ENCODE peak calls at places on chromosomes 4 and X, in eight cellular contexts. One of them, this sample, is unnamed.

GRCh38 chr4:93764647-93765246 is 63.8 kb upstream of the ATOH1 start:
- DNase-seq in lower leg skin: peak
- DNase-seq in iPS-NIHi11: peak
- DNase-seq in pons: peak
- DNase-seq in T-helper 2 cell: no peak
- DNase-seq in GM03348: peak
- DNase-seq in CD8-positive, alpha-beta memory T cell: no peak
- DNase-seq in NCI-H526 treated with DMSO at 0.1 percent for 48 hours: peak
- DNase-seq in this sample: no peak

GRCh38 chr4:105179539-105180401 is 33.1 kb downstream of the TET2 start:
- DNase-seq in pons: no peak
- DNase-seq in T-helper 2 cell: no peak
- DNase-seq in CD8-positive, alpha-beta memory T cell: no peak
- DNase-seq in lower leg skin: no peak
- DNase-seq in GM03348: no peak
- DNase-seq in NCI-H526 treated with DMSO at 0.1 percent for 48 hours: no peak
- DNase-seq in iPS-NIHi11: no peak
- DNase-seq in this sample: no peak

GRCh38 chr4:122617597-122618593 is 3.0 kb downstream of the IL21 start:
- DNase-seq in iPS-NIHi11: peak
- DNase-seq in NCI-H526 treated with DMSO at 0.1 percent for 48 hours: peak
- DNase-seq in GM03348: peak
- DNase-seq in lower leg skin: no peak
- DNase-seq in T-helper 2 cell: no peak
- DNase-seq in pons: peak
- DNase-seq in CD8-positive, alpha-beta memory T cell: no peak
- DNase-seq in this sample: no peak

GRCh38 chr4:19982556-19982955 is 269.1 kb upstream of the SLIT2 start:
- DNase-seq in iPS-NIHi11: no peak
- DNase-seq in T-helper 2 cell: no peak
- DNase-seq in lower leg skin: no peak
- DNase-seq in CD8-positive, alpha-beta memory T cell: no peak
- DNase-seq in pons: no peak
- DNase-seq in GM03348: peak
- DNase-seq in NCI-H526 treated with DMSO at 0.1 percent for 48 hours: no peak
- DNase-seq in this sample: no peak

GRCh38 chr4:89164400-89164799 is 53.1 kb downstream of the TIGD2 start:
- DNase-seq in iPS-NIHi11: no peak
- DNase-seq in GM03348: no peak
- DNase-seq in lower leg skin: no peak
- DNase-seq in NCI-H526 treated with DMSO at 0.1 percent for 48 hours: no peak
- DNase-seq in CD8-positive, alpha-beta memory T cell: no peak
- DNase-seq in T-helper 2 cell: no peak
- DNase-seq in pons: no peak
- DNase-seq in this sample: no peak

GRCh38 chr4:150582101-150582565 is at the start of gene MAB21L2:
- DNase-seq in pons: no peak
- DNase-seq in lower leg skin: no peak
- DNase-seq in CD8-positive, alpha-beta memory T cell: no peak
- DNase-seq in T-helper 2 cell: no peak
- DNase-seq in GM03348: no peak
- DNase-seq in NCI-H526 treated with DMSO at 0.1 percent for 48 hours: no peak
- DNase-seq in iPS-NIHi11: no peak
- DNase-seq in this sample: no peak

GRCh38 chr4:19675172-19675811 is 576.4 kb upstream of the SLIT2 start:
- DNase-seq in lower leg skin: no peak
- DNase-seq in GM03348: peak
- DNase-seq in pons: peak
- DNase-seq in T-helper 2 cell: no peak
- DNase-seq in iPS-NIHi11: no peak
- DNase-seq in CD8-positive, alpha-beta memory T cell: no peak
- DNase-seq in NCI-H526 treated with DMSO at 0.1 percent for 48 hours: no peak
- DNase-seq in this sample: no peak

GRCh38 chrX:6163761-6164160 is 64.9 kb downstream of the NLGN4X start:
- DNase-seq in lower leg skin: no peak
- DNase-seq in GM03348: no peak
- DNase-seq in CD8-positive, alpha-beta memory T cell: no peak
- DNase-seq in NCI-H526 treated with DMSO at 0.1 percent for 48 hours: no peak
- DNase-seq in iPS-NIHi11: no peak
- DNase-seq in T-helper 2 cell: no peak
- DNase-seq in pons: no peak
- DNase-seq in this sample: no peak

GRCh38 chr4:16250665-16251365 is 24.5 kb upstream of the TAPT1 start:
- DNase-seq in pons: no peak
- DNase-seq in CD8-positive, alpha-beta memory T cell: no peak
- DNase-seq in lower leg skin: no peak
- DNase-seq in iPS-NIHi11: no peak
- DNase-seq in T-helper 2 cell: no peak
- DNase-seq in GM03348: no peak
- DNase-seq in NCI-H526 treated with DMSO at 0.1 percent for 48 hours: no peak
- DNase-seq in this sample: no peak

GRCh38 chrX:71492086-71493065 is 40.5 kb upstream of the OGT start:
- DNase-seq in NCI-H526 treated with DMSO at 0.1 percent for 48 hours: peak
- DNase-seq in GM03348: peak
- DNase-seq in T-helper 2 cell: peak
- DNase-seq in lower leg skin: peak
- DNase-seq in pons: no peak
- DNase-seq in iPS-NIHi11: peak
- DNase-seq in CD8-positive, alpha-beta memory T cell: peak
- DNase-seq in this sample: peak

GRCh38 chrX:113545040-113545439 is 704.4 kb upstream of the AMOT start:
- DNase-seq in T-helper 2 cell: no peak
- DNase-seq in NCI-H526 treated with DMSO at 0.1 percent for 48 hours: no peak
- DNase-seq in lower leg skin: no peak
- DNase-seq in iPS-NIHi11: no peak
- DNase-seq in pons: no peak
- DNase-seq in CD8-positive, alpha-beta memory T cell: no peak
- DNase-seq in GM03348: no peak
- DNase-seq in this sample: no peak

GRCh38 chr4:98516042-98516440 is 142.4 kb downstream of the TSPAN5 start:
- DNase-seq in CD8-positive, alpha-beta memory T cell: no peak
- DNase-seq in NCI-H526 treated with DMSO at 0.1 percent for 48 hours: no peak
- DNase-seq in lower leg skin: no peak
- DNase-seq in pons: no peak
- DNase-seq in iPS-NIHi11: no peak
- DNase-seq in T-helper 2 cell: no peak
- DNase-seq in GM03348: peak
- DNase-seq in this sample: no peak

GRCh38 chr4:118915468-118915867 is 26.8 kb downstream of the SYNPO2 start:
- DNase-seq in pons: no peak
- DNase-seq in NCI-H526 treated with DMSO at 0.1 percent for 48 hours: no peak
- DNase-seq in lower leg skin: no peak
- DNase-seq in T-helper 2 cell: no peak
- DNase-seq in GM03348: no peak
- DNase-seq in CD8-positive, alpha-beta memory T cell: no peak
- DNase-seq in iPS-NIHi11: no peak
- DNase-seq in this sample: no peak

GRCh38 chrX:51893931-51894696 is 691 bp downstream of the MAGED1 start:
- DNase-seq in NCI-H526 treated with DMSO at 0.1 percent for 48 hours: no peak
- DNase-seq in GM03348: peak
- DNase-seq in T-helper 2 cell: no peak
- DNase-seq in lower leg skin: no peak
- DNase-seq in CD8-positive, alpha-beta memory T cell: no peak
- DNase-seq in iPS-NIHi11: peak
- DNase-seq in pons: peak
- DNase-seq in this sample: no peak

GRCh38 chr4:73577371-73577770 is 42.9 kb downstream of the RASSF6 start:
- DNase-seq in iPS-NIHi11: no peak
- DNase-seq in CD8-positive, alpha-beta memory T cell: no peak
- DNase-seq in lower leg skin: no peak
- DNase-seq in pons: no peak
- DNase-seq in NCI-H526 treated with DMSO at 0.1 percent for 48 hours: no peak
- DNase-seq in GM03348: no peak
- DNase-seq in T-helper 2 cell: no peak
- DNase-seq in this sample: no peak

GRCh38 chrX:115898382-115899001 is 272.1 kb upstream of the AGTR2 start:
- DNase-seq in GM03348: no peak
- DNase-seq in T-helper 2 cell: no peak
- DNase-seq in lower leg skin: no peak
- DNase-seq in pons: peak
- DNase-seq in NCI-H526 treated with DMSO at 0.1 percent for 48 hours: no peak
- DNase-seq in iPS-NIHi11: peak
- DNase-seq in CD8-positive, alpha-beta memory T cell: no peak
- DNase-seq in this sample: no peak

GRCh38 chrX:106323357-106323756 is 155.3 kb downstream of the PWWP3B start:
- DNase-seq in GM03348: no peak
- DNase-seq in NCI-H526 treated with DMSO at 0.1 percent for 48 hours: no peak
- DNase-seq in pons: no peak
- DNase-seq in CD8-positive, alpha-beta memory T cell: no peak
- DNase-seq in lower leg skin: no peak
- DNase-seq in T-helper 2 cell: no peak
- DNase-seq in iPS-NIHi11: no peak
- DNase-seq in this sample: no peak

This sample was measured in T-helper 17 cell.